ENCODE peak calls at places on chromosomes 12 and 14, in eight cellular contexts. C is cardiac fibroblast, R is epithelial cell of esophagus, O is bronchial epithelial cell, D is lower lobe of right lung, M is heart left ventricle, H is Peyer's patch, W is adrenal gland. F is an unnamed sample.

GRCh38 chr12:6394398-6394797 is 10.4 kb downstream of the LTBR start:
- DNase-seq in C (no peak), R (no peak), O (no peak), D (no peak), M (no peak), H (no peak), W (no peak), F (no peak)

GRCh38 chr12:92108651-92109050 is 37.0 kb downstream of the BTG1 start:
- DNase-seq in C (peak), R (peak), O (peak), D (peak), M (peak), H (no peak), W (no peak), F (peak)

GRCh38 chr12:123114305-123115083 is 36.4 kb downstream of the PITPNM2 start:
- DNase-seq in C (no peak), R (no peak), O (no peak), D (no peak), M (no peak), H (no peak), W (no peak), F (no peak)

GRCh38 chr14:54727929-54728328 is 161.0 kb downstream of the SAMD4A start:
- DNase-seq in C (no peak), R (no peak), O (no peak), D (no peak), M (no peak), H (no peak), W (no peak), F (peak)

GRCh38 chr12:59151243-59151642 is 230.9 kb upstream of the LRIG3 start:
- DNase-seq in C (peak), R (peak), O (peak), D (no peak), M (no peak), H (no peak), W (no peak), F (peak)

GRCh38 chr12:77796775-77797174 is 33.9 kb upstream of the NAV3 start:
- DNase-seq in C (peak), R (peak), O (peak), D (no peak), M (no peak), H (no peak), W (no peak), F (peak)

GRCh38 chr12:89474615-89475014 is 50.0 kb downstream of the GALNT4 start:
- DNase-seq in C (no peak), R (no peak), O (no peak), D (no peak), M (no peak), H (no peak), W (no peak), F (no peak)

GRCh38 chr12:124923906-124924734 is 9.7 kb upstream of the UBC start:
- DNase-seq in C (peak), R (peak), O (peak), D (no peak), M (no peak), H (no peak), W (no peak), F (peak)

GRCh38 chr12:69987453-69988102 is 162.6 kb downstream of the MYRFL start:
- DNase-seq in C (peak), R (peak), O (peak), D (no peak), M (no peak), H (peak), W (peak), F (peak)

GRCh38 chr12:98998697-98999299 is 353.7 kb downstream of the APAF1 start:
- DNase-seq in C (peak), R (peak), O (peak), D (no peak), M (no peak), H (no peak), W (no peak), F (peak)

GRCh38 chr12:107677671-107678070 is 7.9 kb upstream of the PWP1 start:
- DNase-seq in C (no peak), R (no peak), O (no peak), D (no peak), M (no peak), H (no peak), W (no peak), F (no peak)

GRCh38 chr12:6465467-6466183 is 4.9 kb downstream of the VAMP1 start:
- DNase-seq in C (peak), R (peak), O (peak), D (no peak), M (peak), H (peak), W (peak), F (peak)

GRCh38 chr12:114192013-114192412 is 213.9 kb downstream of the TBX5 start:
- DNase-seq in C (no peak), R (no peak), O (no peak), D (no peak), M (no peak), H (no peak), W (no peak), F (no peak)

GRCh38 chr12:123858176-123858575 is 96.1 kb downstream of the DNAH10 start:
- DNase-seq in C (no peak), R (no peak), O (no peak), D (no peak), M (no peak), H (no peak), W (no peak), F (no peak)

GRCh38 chr12:123237646-123238329 is 4.6 kb downstream of the MTRFR start:
- DNase-seq in C (peak), R (peak), O (peak), D (peak), M (peak), H (peak), W (peak), F (peak)

GRCh38 chr12:49201595-49202295 is 12.9 kb upstream of the TUBA1A start:
- DNase-seq in C (peak), R (peak), O (peak), D (no peak), M (peak), H (no peak), W (peak), F (peak)

GRCh38 chr12:64181504-64182291 is 40.4 kb downstream of the KICS2 start:
- DNase-seq in C (peak), R (peak), O (peak), D (no peak), M (peak), H (peak), W (peak), F (peak)

GRCh38 chr14:55803506-55804197 is 223.6 kb downstream of the KTN1 start:
- DNase-seq in C (peak), R (peak), O (peak), D (no peak), M (no peak), H (no peak), W (no peak), F (no peak)

GRCh38 chr12:114690267-114691135 is 6.5 kb upstream of the TBX3 start:
- DNase-seq in C (no peak), R (no peak), O (no peak), D (no peak), M (no peak), H (no peak), W (no peak), F (no peak)

GRCh38 chr12:108622425-108622824 is 11.3 kb downstream of the SELPLG start:
- DNase-seq in C (peak), R (peak), O (peak), D (peak), M (peak), H (no peak), W (no peak), F (no peak)

GRCh38 chr14:71534506-71534905 is 397.7 kb upstream of the RGS6 start:
- DNase-seq in C (no peak), R (no peak), O (no peak), D (no peak), M (no peak), H (no peak), W (no peak), F (no peak)

GRCh38 chr12:25970916-25971674 is 12.6 kb downstream of the RASSF8 start:
- DNase-seq in C (peak), R (no peak), O (no peak), D (no peak), M (no peak), H (no peak), W (no peak), F (peak)

GRCh38 chr14:88490168-88490567 is 64.6 kb downstream of the PTPN21 start:
- DNase-seq in C (no peak), R (no peak), O (no peak), D (no peak), M (no peak), H (no peak), W (no peak), F (no peak)

GRCh38 chr12:57240069-57240921 is 10.7 kb downstream of the STAC3 start:
- DNase-seq in C (peak), R (peak), O (peak), D (peak), M (peak), H (peak), W (peak), F (peak)

GRCh38 chr12:53867216-53868012 is 71.2 kb upstream of the HOXC13 start:
- DNase-seq in C (no peak), R (peak), O (peak), D (no peak), M (no peak), H (no peak), W (no peak), F (peak)

GRCh38 chr14:100709252-100709955 is 17.3 kb upstream of the DLK1 start:
- DNase-seq in C (peak), R (peak), O (no peak), D (no peak), M (no peak), H (no peak), W (no peak), F (peak)

GRCh38 chr12:17333287-17333686 is 727.3 kb upstream of the LMO3 start:
- DNase-seq in C (no peak), R (peak), O (peak), D (no peak), M (no peak), H (no peak), W (no peak), F (no peak)

GRCh38 chr12:106739815-106740552 is 34.5 kb upstream of the RIC8B start:
- DNase-seq in C (peak), R (no peak), O (no peak), D (no peak), M (no peak), H (no peak), W (no peak), F (peak)

GRCh38 chr14:35861204-35861868 is 35.2 kb downstream of the BRMS1L start:
- DNase-seq in C (peak), R (no peak), O (no peak), D (no peak), M (no peak), H (no peak), W (no peak), F (no peak)

GRCh38 chr12:15199886-15200285 is 21.3 kb downstream of the RERG start:
- DNase-seq in C (no peak), R (no peak), O (no peak), D (no peak), M (no peak), H (no peak), W (no peak), F (no peak)

GRCh38 chr12:115799610-115800009 is 477.9 kb downstream of the MED13L start:
- DNase-seq in C (no peak), R (no peak), O (no peak), D (no peak), M (no peak), H (no peak), W (no peak), F (no peak)

GRCh38 chr14:61644834-61645233 is 50.5 kb upstream of the HIF1A start:
- DNase-seq in C (no peak), R (no peak), O (no peak), D (no peak), M (no peak), H (no peak), W (no peak), F (peak)

GRCh38 chr12:12705833-12706520 is 10.0 kb upstream of the GPR19 start:
- DNase-seq in C (no peak), R (no peak), O (no peak), D (no peak), M (no peak), H (peak), W (no peak), F (no peak)

GRCh38 chr12:109767456-109767855 is 53.8 kb downstream of the FAM222A start:
- DNase-seq in C (no peak), R (no peak), O (no peak), D (no peak), M (no peak), H (no peak), W (no peak), F (no peak)

GRCh38 chr14:104547310-104547997 is 32.1 kb upstream of the C14orf180 start:
- DNase-seq in C (no peak), R (no peak), O (no peak), D (no peak), M (peak), H (peak), W (peak), F (no peak)

GRCh38 chr14:93184391-93185332 is at the start of the genes LYSET and MOAP1:
- DNase-seq in C (peak), R (peak), O (peak), D (peak), M (peak), H (peak), W (peak), F (peak)
- TF ChIP-seq CTCF in C (no peak), R (no peak), O (peak), D (peak), M (peak), H (peak), W (peak), F (no peak)

GRCh38 chr12:9909724-9910123 is 22.4 kb downstream of the CLEC2A start:
- DNase-seq in C (no peak), R (no peak), O (no peak), D (no peak), M (no peak), H (no peak), W (no peak), F (no peak)
- H3K4me3 ChIP-seq in C (no peak), R (no peak), O (no peak), D (no peak), M (no peak), H (no peak), W (no peak), F (no peak)

DNA sequence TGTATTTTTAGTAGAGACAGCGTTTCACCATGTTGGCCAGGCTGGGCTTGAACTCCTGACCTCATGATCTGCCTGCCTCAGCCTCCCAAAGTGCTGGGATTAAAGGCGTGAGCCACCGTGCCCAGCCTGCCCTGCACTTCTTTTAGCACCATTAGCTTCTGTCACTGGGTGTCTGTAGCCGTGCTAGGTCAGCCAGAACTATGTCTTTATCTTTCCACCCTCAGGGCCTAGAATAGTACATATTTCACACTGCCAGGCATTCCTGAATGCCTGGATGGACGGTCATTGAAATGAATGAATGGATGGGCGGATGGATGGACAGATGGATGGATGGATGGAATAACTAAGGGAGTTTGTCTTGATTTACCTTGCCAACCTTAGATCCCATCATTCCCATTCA is 33.7 kb downstream of the FBXL14 start:
- DNase-seq in C (no peak), R (no peak), O (no peak), D (no peak), M (no peak), H (no peak), W (no peak), F (no peak)
- TF ChIP-seq CTCF in C (no peak), R (no peak), O (no peak), D (no peak), M (no peak), H (no peak), W (no peak), F (no peak)

GRCh38 chr12:27012239-27012981 is 1.8 kb downstream of the TM7SF3 start:
- DNase-seq in C (peak), R (no peak), O (peak), D (no peak), M (no peak), H (no peak), W (no peak), F (no peak)

GRCh38 chr12:27014859-27015729 is 910 bp upstream of the TM7SF3 start:
- DNase-seq in C (no peak), R (peak), O (peak), D (no peak), M (no peak), H (peak), W (no peak), F (no peak)

GRCh38 chr12:27014085-27014858 is at the start of gene TM7SF3:
- DNase-seq in C (peak), R (peak), O (peak), D (peak), M (peak), H (peak), W (peak), F (peak)

GRCh38 chr12:27012982-27013255 is 1.3 kb downstream of the TM7SF3 start:
- DNase-seq in C (no peak), R (peak), O (peak), D (no peak), M (no peak), H (no peak), W (no peak), F (no peak)

DNA sequence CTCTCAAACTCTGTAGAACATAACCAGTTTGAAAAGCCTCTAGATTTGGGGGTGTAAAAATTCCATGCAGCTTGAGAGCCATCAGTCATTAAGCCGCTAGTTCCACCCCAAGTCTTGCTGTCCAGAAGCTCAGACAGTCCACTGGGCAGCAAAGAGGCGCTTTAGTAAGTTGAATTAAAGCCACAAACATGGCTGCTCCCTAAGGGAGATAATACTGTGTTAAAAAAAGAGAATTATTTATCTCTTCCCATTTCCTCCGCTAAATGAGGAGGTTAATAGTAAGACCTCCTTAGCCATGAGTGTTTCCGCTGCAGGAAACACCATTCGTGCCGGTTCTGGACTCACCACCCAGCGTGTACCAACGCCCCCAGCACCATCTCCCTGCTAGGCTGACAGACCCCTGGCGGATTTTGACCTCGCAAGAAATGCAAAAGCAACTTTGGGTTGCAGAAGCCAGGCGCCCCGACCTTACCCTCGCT is 539 bp downstream of the TM7SF3 start:
- DNase-seq in C (peak), R (no peak), O (peak), D (no peak), M (no peak), H (no peak), W (no peak), F (peak)
- H3K4me3 ChIP-seq in C (peak), R (peak), O (peak), D (peak), M (peak), H (peak), W (peak), F (peak)

GRCh38 chr12:129081755-129082250 is 228.5 kb downstream of the GLT1D1 start:
- DNase-seq in C (no peak), R (no peak), O (no peak), D (no peak), M (no peak), H (no peak), W (no peak), F (no peak)
- TF ChIP-seq CTCF in C (no peak), R (no peak), O (no peak), D (no peak), M (no peak), H (no peak), W (no peak), F (no peak)

GRCh38 chr12:96698965-96699364 is 208.1 kb upstream of the NEDD1 start:
- DNase-seq in C (no peak), R (no peak), O (no peak), D (no peak), M (no peak), H (no peak), W (no peak), F (no peak)
- H3K4me3 ChIP-seq in C (no peak), R (no peak), O (no peak), D (no peak), M (no peak), H (no peak), W (no peak), F (no peak)

DNA sequence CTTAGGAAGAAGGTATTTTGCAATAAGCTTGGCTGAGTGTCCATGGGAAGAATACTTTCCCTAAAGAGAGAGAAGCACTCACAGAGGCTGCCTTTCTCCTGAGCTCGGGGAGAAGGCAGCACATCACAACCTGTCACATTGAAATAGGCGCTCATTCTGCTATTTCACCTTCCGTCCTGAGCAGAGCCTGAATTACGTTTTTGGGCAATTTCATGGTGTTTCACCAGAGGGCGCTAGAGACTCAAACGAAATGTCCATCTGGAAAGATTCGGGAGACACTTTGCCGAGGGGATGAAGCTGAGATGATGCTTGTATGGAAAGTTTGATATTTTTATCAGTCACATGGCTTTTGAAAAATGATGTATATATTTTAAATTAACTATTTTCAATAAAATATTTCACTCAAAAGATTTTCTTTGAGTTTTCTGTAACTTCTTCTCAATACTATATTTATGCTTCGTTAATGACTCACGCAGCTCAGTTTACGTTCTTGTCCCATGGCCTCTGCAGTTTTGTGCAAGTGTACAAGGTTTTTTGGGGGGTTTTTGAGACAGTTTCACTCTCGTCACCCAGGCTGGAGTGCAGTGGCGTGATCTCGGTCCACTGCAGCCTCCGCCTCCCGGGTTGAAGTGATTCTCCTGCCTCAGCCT is 17.4 kb upstream of the B4GALNT3 start:
- DNase-seq in C (peak), R (peak), O (peak), D (no peak), M (peak), H (peak), W (peak), F (peak)
- TF ChIP-seq CTCF in C (peak), R (peak), O (peak), D (peak), M (peak), H (peak), W (peak), F (peak)

F was measured in foreskin fibroblast.